ENCODE peak calls at places on chromosomes 3 and 15, in four cellular contexts. J is stimulated activated CD4-positive, alpha-beta T cell treated with anti-CD3 and anti-CD28 coated beads, Interleukin-4, amount 100 ng/mL, for 1 hour; R is fibroblast of mammary gland; P is naive B cell. I is an unnamed sample.

GRCh38 chr3:182364323-182364722 is 429.0 kb upstream of the ATP11B start:
- DNase-seq in J (no peak), R (no peak), P (no peak), I (no peak)

GRCh38 chr3:147411235-147411607 is 2.1 kb downstream of the ZIC1 start:
- DNase-seq in J (no peak), R (peak), P (no peak), I (no peak)

GRCh38 chr15:28106294-28107110 is 7.4 kb upstream of the OCA2 start:
- DNase-seq in J (peak), R (no peak), P (no peak), I (no peak)

GRCh38 chr15:51982013-51982769 is 10.6 kb upstream of the LEO1 start:
- DNase-seq in J (peak), R (peak), P (peak), I (peak)

GRCh38 chr15:59722032-59722431 is 32.9 kb upstream of the BNIP2 start:
- DNase-seq in J (no peak), R (no peak), P (no peak), I (no peak)

GRCh38 chr3:123711356-123711755 is 126.5 kb upstream of the HACD2 start:
- DNase-seq in J (no peak), R (no peak), P (no peak), I (no peak)

GRCh38 chr3:69753179-69753775 is 14.0 kb downstream of the MITF start:
- DNase-seq in J (no peak), R (no peak), P (no peak), I (no peak)

GRCh38 chr3:242986-243706 is 46.6 kb downstream of the CHL1 start:
- DNase-seq in J (no peak), R (peak), P (no peak), I (no peak)

GRCh38 chr15:26126070-26126469 is 262.9 kb upstream of the ATP10A start:
- DNase-seq in J (no peak), R (no peak), P (no peak), I (no peak)